ENCODE peak calls at places on chromosomes 6 and 20, in five cellular contexts. I, A, M, N and T are unnamed samples.

GRCh38 chr6:16985484-16986284 is 116.2 kb upstream of the STMND1 start:
- DNase-seq in I (peak; percentile 84), A (no peak), M (no peak), N (no peak), T (no peak)

GRCh38 chr20:47464380-47465101 is 37.1 kb upstream of the NCOA3 start:
- DNase-seq in I (peak; percentile 99), A (peak; percentile 76), M (no peak), N (no peak), T (peak; percentile 71)

GRCh38 chr6:161137839-161138544 is 135.9 kb downstream of the AGPAT4 start:
- DNase-seq in I (peak; percentile 54), A (no peak), M (no peak), N (no peak), T (no peak)

GRCh38 chr6:23655502-23655901 is 470.5 kb upstream of the NRSN1 start:
- DNase-seq in I (no peak), A (peak; percentile 7), M (no peak), N (no peak), T (no peak)

GRCh38 chr6:33199687-33200233 is 705 bp downstream of the RXRB start:
- DNase-seq in I (peak; percentile 61), A (no peak), M (peak; percentile 83), N (no peak), T (peak; percentile 86)

GRCh38 chr6:22956029-22956715 is 386.8 kb downstream of the HDGFL1 start:
- DNase-seq in I (no peak), A (peak; percentile 19), M (no peak), N (no peak), T (no peak)

GRCh38 chr6:47248446-47248845 is 61.3 kb downstream of the TNFRSF21 start:
- DNase-seq in I (peak; percentile 51), A (no peak), M (no peak), N (no peak), T (no peak)

GRCh38 chr6:136647363-136647763 is 97.1 kb upstream of the MAP7 start:
- DNase-seq in I (peak; percentile 94), A (no peak), M (peak; percentile 66), N (no peak), T (no peak)

GRCh38 chr6:21340563-21340962 is 253.0 kb upstream of the SOX4 start:
- DNase-seq in I (no peak), A (no peak), M (no peak), N (no peak), T (no peak)